ENCODE peak calls at places on chromosomes 2 and 18, in five cellular contexts. M is naive thymus-derived CD8-positive, alpha-beta T cell; I is NCI-H2107; J is OCI-LY7; Q is NCI-H1092. L is an unnamed sample.

GRCh38 chr2:216692636-216693413 is 2.5 kb downstream of the IGFBP5 start:
- DNase-seq in J (no peak), Q (peak; percentile 88), I (peak; percentile 62), M (peak; percentile 79), L (peak; percentile 88)

GRCh38 chr18:73980289-73980979 is 167.2 kb downstream of the FBXO15 start:
- DNase-seq in Q (no peak), I (no peak), J (no peak), M (no peak), L (no peak)

GRCh38 chr2:231323316-231323715 is 72.2 kb upstream of the B3GNT7 start:
- DNase-seq in I (peak; percentile 47), J (no peak), Q (no peak), M (no peak), L (no peak)

GRCh38 chr2:166127217-166128155 is at the start of gene SCN1A:
- DNase-seq in M (no peak), J (peak; percentile 57), I (no peak), Q (peak; percentile 9), L (peak; percentile 27)

GRCh38 chr18:22286576-22286975 is 117.2 kb downstream of the GATA6 start:
- DNase-seq in Q (no peak), M (no peak), J (no peak), I (no peak), L (no peak)

GRCh38 chr18:77113361-77114069 is 19.1 kb downstream of the MBP start:
- DNase-seq in M (peak; percentile 8), Q (no peak), J (no peak), I (no peak), L (no peak)

GRCh38 chr18:12976305-12976704 is 14.9 kb upstream of the CEP192 start:
- DNase-seq in I (no peak), Q (no peak), M (no peak), J (no peak), L (no peak)

GRCh38 chr2:50556934-50557575 is 474.9 kb downstream of the NRXN1 start:
- DNase-seq in I (no peak), J (no peak), Q (no peak), M (no peak), L (no peak)